ENCODE peak calls at places on chromosome 14, in eight cellular contexts. Q is T-cell; A is lower lobe of right lung; R is pancreas; U is CD8-positive, alpha-beta T cell; X is psoas muscle; H is T-helper 17 cell; V is natural killer cell. K is an unnamed sample.

GRCh38 chr14:81516941-81517797 is 16.5 kb downstream of the SEL1L start:
- ATAC-seq in Q (no peak), A (peak; percentile 63), R (peak; percentile 35), U (no peak), X (peak; percentile 73), H (no peak), V (no peak), K (no peak)

GRCh38 chr14:100165376-100165775 is 5.9 kb upstream of the DEGS2 start:
- ATAC-seq in Q (no peak), A (peak; percentile 79), R (peak; percentile 28), U (no peak), X (no peak), H (no peak), V (peak; percentile 33), K (peak; percentile 31)

GRCh38 chr14:22282429-22282828 is 306.6 kb downstream of the DAD1 start:
- ATAC-seq in Q (no peak), A (no peak), R (no peak), U (no peak), X (no peak), H (no peak), V (no peak), K (peak; percentile 82)

GRCh38 chr14:89617471-89618291 is 200.6 kb upstream of the FOXN3 start:
- ATAC-seq in Q (peak; percentile 25), A (peak; percentile 57), R (peak; percentile 32), U (peak; percentile 35), X (peak; percentile 87), H (peak; percentile 29), V (peak; percentile 45), K (peak; percentile 42)

GRCh38 chr14:64848239-64848638 is 31.5 kb downstream of the SPTB start:
- ATAC-seq in Q (no peak), A (no peak), R (no peak), U (no peak), X (no peak), H (no peak), V (no peak), K (no peak)

GRCh38 chr14:51394804-51395203 is 154.8 kb downstream of the TMX1 start:
- ATAC-seq in Q (no peak), A (no peak), R (no peak), U (no peak), X (no peak), H (no peak), V (no peak), K (no peak)

GRCh38 chr14:77014004-77014604 is 14.4 kb downstream of the IRF2BPL start:
- ATAC-seq in Q (no peak), A (peak; percentile 57), R (peak; percentile 88), U (no peak), X (peak; percentile 91), H (no peak), V (no peak), K (no peak)

GRCh38 chr14:65993996-65994395 is 492.2 kb upstream of the CCDC196 start:
- ATAC-seq in Q (no peak), A (no peak), R (no peak), U (no peak), X (no peak), H (no peak), V (no peak), K (no peak)

GRCh38 chr14:76918751-76919421 is 92.7 kb downstream of the LRRC74A start:
- ATAC-seq in Q (no peak), A (peak; percentile 94), R (peak; percentile 89), U (no peak), X (peak; percentile 87), H (no peak), V (no peak), K (no peak)

GRCh38 chr14:93981874-93982683 is 5.7 kb upstream of the ASB2 start:
- ATAC-seq in Q (no peak), A (no peak), R (no peak), U (no peak), X (peak; percentile 50), H (no peak), V (no peak), K (no peak)

GRCh38 chr14:88879016-88879415 is 54.6 kb downstream of the TTC8 start:
- ATAC-seq in Q (no peak), A (no peak), R (no peak), U (no peak), X (no peak), H (no peak), V (no peak), K (no peak)